ENCODE peak calls at places on chromosomes 4 and X, in eight cellular contexts. U is bronchial epithelial cell; C is CD8-positive, alpha-beta T cell; Z is spleen; D is ovary; R is HFF-Myc; P is psoas muscle; N is IMR-90. F is an unnamed sample.

GRCh38 chr4:179095585-179096228 is 1653.5 kb upstream of the AGA start:
- DNase-seq in U (peak; percentile 4), C (no peak), Z (no peak), D (no peak), R (no peak), P (no peak), N (peak; percentile 46), F (no peak)

GRCh38 chr4:76590847-76591281 is 155.8 kb downstream of the SHROOM3 start:
- DNase-seq in U (no peak), C (no peak), Z (no peak), D (no peak), R (no peak), P (no peak), N (peak; percentile 58), F (no peak)

GRCh38 chrX:355329-356050 is 31.2 kb downstream of the PPP2R3B start:
- DNase-seq in U (no peak), C (no peak), Z (peak; percentile 48), D (peak; percentile 0), R (no peak), P (peak; percentile 14), N (no peak), F (no peak)

GRCh38 chr4:16717266-16717970 is 181.0 kb downstream of the LDB2 start:
- DNase-seq in U (no peak), C (no peak), Z (no peak), D (no peak), R (no peak), P (no peak), N (peak; percentile 35), F (no peak)

GRCh38 chr4:39037491-39037825 is 5.2 kb upstream of the TMEM156 start:
- DNase-seq in U (peak; percentile 92), C (no peak), Z (no peak), D (no peak), R (no peak), P (no peak), N (peak; percentile 68), F (no peak)

GRCh38 chr4:78299565-78299972 is 242.4 kb downstream of the FRAS1 start:
- DNase-seq in U (no peak), C (no peak), Z (no peak), D (no peak), R (no peak), P (no peak), N (peak; percentile 17), F (no peak)

GRCh38 chrX:15465896-15466651 is 27.1 kb downstream of the PIR start:
- DNase-seq in U (no peak), C (no peak), Z (no peak), D (no peak), R (no peak), P (no peak), N (peak; percentile 7), F (no peak)

GRCh38 chr4:54589586-54589985 is 68.2 kb upstream of the KIT start:
- DNase-seq in U (no peak), C (no peak), Z (no peak), D (no peak), R (no peak), P (no peak), N (no peak), F (no peak)

GRCh38 chr4:148704291-148704690 is 262.1 kb upstream of the NR3C2 start:
- DNase-seq in U (peak; percentile 6), C (no peak), Z (no peak), D (no peak), R (no peak), P (no peak), N (no peak), F (no peak)

GRCh38 chrX:107659768-107660167 is 31.5 kb downstream of the PRPS1 start:
- DNase-seq in U (peak; percentile 40), C (no peak), Z (no peak), D (no peak), R (no peak), P (no peak), N (peak; percentile 64), F (no peak)

GRCh38 chr4:134935320-134935719 is 733.7 kb upstream of the PABPC4L start:
- DNase-seq in U (peak; percentile 1), C (no peak), Z (no peak), D (no peak), R (no peak), P (no peak), N (no peak), F (no peak)
- TF ChIP-seq CTCF in U (no peak), C (no peak), Z (no peak), D (no peak), R (peak; percentile 16), P (peak; percentile 5), N (peak; percentile 11), F (no peak)

GRCh38 chr4:139184129-139184528 is 7.1 kb upstream of the ELF2 start:
- DNase-seq in U (peak; percentile 54), C (no peak), Z (no peak), D (no peak), R (no peak), P (no peak), N (peak; percentile 70), F (no peak)
- TF ChIP-seq CTCF in U (no peak), C (no peak), Z (no peak), D (no peak), R (no peak), P (peak; percentile 4), N (peak; percentile 50), F (no peak)

DNA sequence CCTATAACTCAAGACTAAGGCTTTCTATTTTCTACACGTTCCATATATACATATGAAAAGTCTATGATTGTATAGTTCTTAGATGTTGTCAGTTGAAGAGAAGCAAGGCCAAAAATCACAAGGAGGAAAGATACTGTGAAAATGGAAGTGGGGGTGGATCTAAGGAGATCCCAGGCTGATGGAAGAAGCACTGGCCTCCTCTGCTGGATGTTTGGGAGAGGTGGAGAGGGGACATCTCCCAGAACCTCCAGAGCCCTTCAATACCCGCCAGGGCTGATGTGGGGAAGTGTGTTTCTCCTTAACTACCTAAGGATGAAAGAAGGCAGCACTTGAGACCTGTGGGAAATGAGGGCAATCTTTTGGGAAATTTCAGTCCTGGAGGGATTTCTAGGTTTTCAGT is 67.4 kb downstream of the RASGEF1B start:
- DNase-seq in U (no peak), C (no peak), Z (no peak), D (no peak), R (no peak), P (no peak), N (peak; percentile 5), F (no peak)
- TF ChIP-seq CTCF in U (peak; percentile 26), C (no peak), Z (no peak), D (no peak), R (no peak), P (no peak), N (peak; percentile 31), F (no peak)

GRCh38 chr4:129929052-129929451 is 833.1 kb downstream of the C4orf33 start:
- DNase-seq in U (no peak), C (no peak), Z (no peak), D (no peak), R (no peak), P (no peak), N (no peak), F (no peak)

GRCh38 chr4:129929984-129930383 is 834.0 kb downstream of the C4orf33 start:
- DNase-seq in U (no peak), C (no peak), Z (peak; percentile 27), D (no peak), R (no peak), P (no peak), N (no peak), F (no peak)

DNA sequence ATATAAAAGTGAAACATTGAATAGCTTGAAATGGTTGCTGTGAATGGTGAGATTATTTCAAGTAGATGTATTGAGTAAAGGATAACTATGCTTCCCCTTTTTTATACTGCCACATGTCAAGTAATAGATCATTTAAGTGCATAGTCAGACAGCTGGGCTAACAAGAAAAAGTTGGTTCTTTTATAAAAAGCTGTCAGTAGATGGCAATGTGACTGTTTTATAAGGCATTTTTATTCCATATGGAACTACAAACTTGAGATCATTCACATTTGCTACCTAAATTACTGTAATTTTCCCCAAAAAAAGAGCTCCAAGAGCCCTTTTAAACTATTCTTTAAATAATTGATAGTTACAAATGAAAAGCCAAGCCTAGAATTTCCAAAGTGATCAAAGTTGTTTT is 831.0 kb downstream of the C4orf33 start:
- DNase-seq in U (no peak), C (no peak), Z (no peak), D (no peak), R (no peak), P (no peak), N (no peak), F (no peak)
- TF ChIP-seq CTCF in U (no peak), C (no peak), Z (no peak), D (no peak), R (no peak), P (no peak), N (no peak), F (no peak)

DNA sequence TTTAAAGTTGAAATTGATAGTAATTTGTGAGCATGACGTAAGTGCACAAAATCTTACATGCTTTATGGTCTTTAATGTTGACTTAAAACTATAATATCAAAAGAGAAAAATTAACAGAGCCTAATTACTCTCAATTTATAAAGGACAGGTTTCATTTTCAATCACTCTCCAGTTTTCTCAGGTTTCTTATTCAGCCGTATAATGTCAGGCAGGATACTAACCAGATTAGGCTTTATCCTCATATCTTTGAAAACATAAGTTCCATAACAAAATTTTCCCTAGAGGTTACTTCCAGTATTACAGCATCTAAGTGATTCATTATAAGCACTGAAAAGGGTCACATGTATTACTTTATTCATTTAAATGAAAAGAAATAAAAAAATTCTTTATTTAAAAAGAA is 492.1 kb downstream of the PACRGL start:
- DNase-seq in U (no peak), C (no peak), Z (no peak), D (no peak), R (no peak), P (no peak), N (no peak), F (no peak)
- TF ChIP-seq CTCF in U (no peak), C (no peak), Z (no peak), D (no peak), R (no peak), P (no peak), N (no peak), F (no peak)

DNA sequence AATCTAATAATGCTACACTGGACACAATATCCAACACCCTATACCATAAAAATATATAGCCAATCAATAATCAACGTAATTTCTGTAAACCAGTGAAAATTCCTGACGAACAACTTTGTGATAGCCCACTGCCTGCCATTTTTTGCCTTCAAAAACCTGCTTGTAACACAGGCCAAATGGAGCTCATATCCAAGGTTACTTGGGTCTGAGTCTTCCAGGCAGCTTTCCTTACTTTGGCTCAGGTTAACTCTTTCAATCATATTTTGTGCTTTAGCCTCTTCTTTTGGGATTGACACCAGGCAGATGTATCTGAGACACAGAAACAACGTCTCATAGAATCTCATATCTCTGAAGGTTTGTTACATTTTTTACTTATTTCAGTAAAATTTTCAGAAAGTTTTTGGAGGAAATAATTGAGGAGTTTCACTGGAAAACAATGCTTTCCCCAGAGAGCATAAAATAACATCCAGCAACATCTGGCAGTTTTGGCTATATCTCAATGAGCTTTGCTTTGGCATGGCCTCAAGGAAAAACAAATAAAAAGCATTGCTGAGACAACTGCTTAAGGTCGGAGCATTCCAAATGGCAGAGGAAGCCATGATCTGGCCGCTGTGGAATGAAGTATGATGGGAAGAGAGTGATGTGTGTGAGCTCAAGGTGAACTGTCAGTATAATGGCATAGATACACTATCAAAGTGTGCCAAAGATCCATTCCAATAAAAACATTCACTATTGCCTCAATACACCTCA is 162.9 kb upstream of the SPIN4 start:
- DNase-seq in U (peak; percentile 31), C (no peak), Z (no peak), D (no peak), R (peak; percentile 20), P (no peak), N (peak; percentile 80), F (no peak)
- TF ChIP-seq CTCF in U (no peak), C (no peak), Z (no peak), D (no peak), R (no peak), P (no peak), N (no peak), F (no peak)